ENCODE peak calls at places on chromosome 4, in nine cellular contexts. W is fibroblast of lung; N is cardiac muscle cell; P is pancreas; B is CD8-positive, alpha-beta memory T cell; I is WERI-Rb-1; O is adrenal gland; M is CD4-positive, alpha-beta memory T cell; G is right cardiac atrium. R is an unnamed sample.
A peak's percentile ranks its signal among the peaks of the same experiment; 100 is the strongest.

GRCh38 chr4:11489449-11490083 is 60.9 kb upstream of the HS3ST1 start:
- DNase-seq in O (peak; percentile 35), B (no peak), P (no peak), M (no peak), I (no peak), W (no peak), G (no peak), N (no peak), R (no peak)

GRCh38 chr4:70654605-70655011 is 11.7 kb downstream of the JCHAIN start:
- DNase-seq in G (no peak), I (no peak), W (peak; percentile 23), M (no peak), N (peak; percentile 27), O (no peak), P (no peak), B (no peak), R (no peak)

GRCh38 chr4:110621839-110622751 is 782 bp downstream of the PITX2 start:
- DNase-seq in N (no peak), B (no peak), G (no peak), M (no peak), W (no peak), P (no peak), O (no peak), I (peak; percentile 31), R (peak; percentile 71)

GRCh38 chr4:23811045-23811620 is 78.7 kb downstream of the PPARGC1A start:
- DNase-seq in P (no peak), W (peak; percentile 16), G (no peak), O (no peak), B (no peak), N (no peak), M (no peak), I (no peak), R (peak; percentile 76)

GRCh38 chr4:89468632-89469031 is 161.0 kb upstream of the GPRIN3 start:
- DNase-seq in B (no peak), P (no peak), N (no peak), O (no peak), W (no peak), I (no peak), G (no peak), M (no peak), R (no peak)

GRCh38 chr4:99300934-99301333 is 10.1 kb upstream of the ADH1A start:
- DNase-seq in W (peak; percentile 80), O (peak; percentile 50), N (peak; percentile 99), M (no peak), I (no peak), P (peak; percentile 66), G (peak; percentile 85), B (no peak), R (peak; percentile 75)

GRCh38 chr4:158783775-158784174 is 14.9 kb downstream of the FNIP2 start:
- DNase-seq in M (no peak), P (no peak), I (no peak), N (no peak), B (no peak), O (no peak), G (no peak), W (peak; percentile 71), R (no peak)

GRCh38 chr4:151687021-151687640 is 73.7 kb downstream of the GATB start:
- DNase-seq in B (no peak), W (peak; percentile 55), M (no peak), G (no peak), I (no peak), N (peak; percentile 38), O (no peak), P (no peak), R (no peak)

GRCh38 chr4:43330288-43330687 is 437.8 kb downstream of the GRXCR1 start:
- DNase-seq in M (no peak), G (no peak), I (no peak), B (no peak), P (no peak), W (peak; percentile 83), O (no peak), N (peak; percentile 54), R (no peak)

GRCh38 chr4:40749717-40750460 is at the start of gene NSUN7:
- DNase-seq in M (peak; percentile 29), B (no peak), P (peak; percentile 90), I (peak; percentile 89), G (peak; percentile 85), W (peak; percentile 61), N (peak; percentile 26), O (peak; percentile 63), R (peak; percentile 59)

GRCh38 chr4:93199492-93199891 is 629.1 kb upstream of the ATOH1 start:
- DNase-seq in P (no peak), N (peak; percentile 67), B (no peak), M (no peak), G (no peak), O (peak; percentile 13), I (peak; percentile 51), W (peak; percentile 31), R (peak; percentile 69)

GRCh38 chr4:6840062-6840976 is 57.8 kb downstream of the KIAA0232 start:
- DNase-seq in M (no peak), I (no peak), W (peak; percentile 67), P (no peak), N (peak; percentile 79), G (no peak), O (peak; percentile 34), B (no peak), R (peak; percentile 99)

GRCh38 chr4:168569066-168569908 is 72.4 kb downstream of the PALLD start:
- DNase-seq in I (no peak), O (no peak), N (peak; percentile 50), W (peak; percentile 67), G (no peak), M (no peak), B (no peak), P (peak; percentile 29), R (peak; percentile 77)

GRCh38 chr4:2341911-2342652 is 76.4 kb downstream of the ZFYVE28 start:
- DNase-seq in M (no peak), N (no peak), G (no peak), O (no peak), I (no peak), P (peak; percentile 5), B (no peak), W (no peak), R (no peak)

GRCh38 chr4:155593793-155594192 is 72.9 kb upstream of the GUCY1A1 start:
- DNase-seq in N (no peak), B (no peak), G (no peak), O (no peak), M (no peak), I (no peak), P (no peak), W (no peak), R (no peak)

GRCh38 chr4:189825466-189825865 is 115.2 kb upstream of the FRG1 start:
- DNase-seq in B (no peak), N (no peak), G (no peak), P (no peak), O (no peak), W (no peak), I (no peak), M (no peak), R (no peak)

GRCh38 chr4:8782135-8782534 is 89.5 kb downstream of the HMX1 start:
- DNase-seq in P (no peak), N (no peak), I (no peak), B (no peak), W (no peak), G (no peak), M (no peak), O (no peak), R (no peak)

GRCh38 chr4:8783736-8784135 is 87.9 kb downstream of the HMX1 start:
- DNase-seq in G (no peak), O (no peak), M (no peak), N (no peak), I (no peak), W (no peak), B (no peak), P (no peak), R (no peak)

GRCh38 chr4:8786166-8786565 is 85.5 kb downstream of the HMX1 start:
- DNase-seq in I (no peak), W (no peak), N (no peak), B (no peak), O (no peak), G (no peak), M (no peak), P (no peak), R (no peak)

GRCh38 chr4:8788174-8788573 is 83.5 kb downstream of the HMX1 start:
- DNase-seq in W (no peak), P (no peak), M (no peak), G (no peak), B (no peak), N (no peak), O (no peak), I (no peak), R (no peak)

DNA sequence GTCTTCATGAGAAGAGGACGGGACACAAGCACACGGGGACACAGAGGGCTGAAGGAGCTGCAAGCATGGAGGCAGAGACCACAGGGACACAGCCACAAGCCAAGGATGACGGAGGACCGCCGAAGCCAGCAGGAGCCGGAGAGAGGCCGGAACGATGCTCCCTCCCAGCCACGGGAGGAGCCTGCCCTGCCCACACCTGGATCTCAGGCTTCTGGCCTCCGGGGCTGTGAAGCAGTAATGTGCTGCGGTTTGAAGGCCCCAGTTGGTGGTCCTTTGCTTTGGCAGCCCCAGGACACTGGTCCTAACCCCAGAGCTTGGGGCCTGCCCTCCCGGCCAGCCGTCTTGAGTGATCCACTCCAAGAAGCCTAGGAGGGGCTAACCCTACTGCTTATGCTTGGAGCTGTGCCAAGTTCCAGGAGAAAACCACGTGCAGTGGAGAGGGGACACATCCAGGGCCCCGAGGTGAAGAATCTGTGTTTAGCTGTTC is 85.9 kb downstream of the HMX1 start:
- DNase-seq in G (no peak), I (no peak), P (no peak), W (no peak), M (no peak), B (no peak), N (no peak), O (no peak), R (no peak)
- H3K9me3 ChIP-seq in G (no peaks in the 10 kb centered on the region), I (no peaks in the 10 kb centered on the region), P (no peaks in the 10 kb centered on the region), W (no peaks in the 10 kb centered on the region), M (no peaks in the 10 kb centered on the region), B (no peaks in the 10 kb centered on the region), N (no peaks in the 10 kb centered on the region), O (no peaks in the 10 kb centered on the region), R (no peaks in the 10 kb centered on the region)

GRCh38 chr4:304987-305680 is at the start of gene ZNF732:
- DNase-seq in O (peak; percentile 17), P (peak; percentile 63), B (no peak), M (no peak), G (peak; percentile 58), N (peak; percentile 87), W (peak; percentile 83), I (no peak), R (no peak)
- H3K9me3 ChIP-seq in O (no peaks in the 10 kb centered on the region), P (no peaks in the 10 kb centered on the region), B (no peaks in the 10 kb centered on the region), M (no peaks in the 10 kb centered on the region), G (no peaks in the 10 kb centered on the region), N (no peaks in the 10 kb centered on the region), W (no peaks in the 10 kb centered on the region), I (peaks cover 20% of the 10 kb centered on the region), R (no peaks in the 10 kb centered on the region)

GRCh38 chr4:161134795-161135194 is 1029.0 kb downstream of the FSTL5 start:
- DNase-seq in M (no peak), I (no peak), G (no peak), O (no peak), N (no peak), B (no peak), P (no peak), W (no peak), R (no peak)
- H3K9me3 ChIP-seq in M (no peaks in the 10 kb centered on the region), I (peaks cover 12% of the 10 kb centered on the region), G (no peaks in the 10 kb centered on the region), O (no peaks in the 10 kb centered on the region), N (no peaks in the 10 kb centered on the region), B (no peaks in the 10 kb centered on the region), P (no peaks in the 10 kb centered on the region), W (no peaks in the 10 kb centered on the region), R (no peaks in the 10 kb centered on the region)

DNA sequence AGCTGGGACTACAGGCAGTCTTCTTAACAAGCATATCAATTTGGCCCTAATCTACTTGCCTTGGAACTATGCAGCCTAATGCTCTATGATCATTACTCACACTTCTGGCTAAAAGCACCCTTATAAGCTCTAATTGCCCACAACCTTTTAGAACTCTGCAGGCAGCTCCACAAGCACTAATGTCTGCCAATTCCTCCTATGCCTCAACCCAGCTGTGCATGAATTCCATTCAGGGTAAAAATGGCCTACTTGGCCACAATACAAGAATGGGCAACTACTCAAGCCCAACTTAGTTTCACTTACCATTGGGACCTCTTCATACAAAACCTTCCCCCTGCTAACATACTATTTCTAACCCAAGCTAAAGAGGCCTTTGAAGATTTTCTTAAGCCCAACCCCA is 51.7 kb downstream of the ZNF718 start:
- DNase-seq in G (no peak), N (no peak), M (no peak), I (no peak), P (no peak), W (no peak), B (no peak), O (no peak), R (no peak)
- H3K9me3 ChIP-seq in G (peaks cover 18% of the 10 kb centered on the region), N (peaks cover 5% of the 10 kb centered on the region), M (peaks cover 4% of the 10 kb centered on the region), I (peaks cover 16% of the 10 kb centered on the region), P (no peaks in the 10 kb centered on the region), W (no peaks in the 10 kb centered on the region), B (peaks cover 30% of the 10 kb centered on the region), O (no peaks in the 10 kb centered on the region), R (peaks cover 13% of the 10 kb centered on the region)